ENCODE peak calls at places on chromosomes 5 and 9, in ten cellular contexts. One of them, this sample, is unnamed.

GRCh38 chr5:28473531-28474107 is 1435.2 kb upstream of the CDH9 start:
- DNase-seq in A549: no peak
- DNase-seq in heart left ventricle: no peak
- DNase-seq in transverse colon: no peak
- DNase-seq in body of pancreas: no peak
- DNase-seq in tibial nerve: no peak
- DNase-seq in endothelial cell of umbilical vein: peak
- DNase-seq in HepG2: peak
- DNase-seq in ovary: no peak
- DNase-seq in GM12878: no peak
- DNase-seq in this sample: no peak

GRCh38 chr9:98241357-98242104 is 13.9 kb downstream of the TBC1D2 start:
- DNase-seq in tibial nerve: no peak
- DNase-seq in endothelial cell of umbilical vein: no peak
- DNase-seq in body of pancreas: no peak
- DNase-seq in transverse colon: no peak
- DNase-seq in ovary: no peak
- DNase-seq in heart left ventricle: no peak
- DNase-seq in GM12878: no peak
- DNase-seq in A549: no peak
- DNase-seq in HepG2: no peak
- DNase-seq in this sample: no peak

GRCh38 chr9:13002740-13003139 is 227.9 kb downstream of the LURAP1L start:
- DNase-seq in ovary: no peak
- DNase-seq in HepG2: no peak
- DNase-seq in A549: no peak
- DNase-seq in endothelial cell of umbilical vein: no peak
- DNase-seq in GM12878: no peak
- DNase-seq in body of pancreas: no peak
- DNase-seq in transverse colon: no peak
- DNase-seq in heart left ventricle: peak
- DNase-seq in tibial nerve: no peak
- DNase-seq in this sample: no peak

GRCh38 chr9:133825555-133826198 is 87.5 kb upstream of the SARDH start:
- DNase-seq in ovary: no peak
- DNase-seq in tibial nerve: no peak
- DNase-seq in HepG2: no peak
- DNase-seq in endothelial cell of umbilical vein: no peak
- DNase-seq in GM12878: no peak
- DNase-seq in transverse colon: no peak
- DNase-seq in heart left ventricle: no peak
- DNase-seq in A549: no peak
- DNase-seq in body of pancreas: no peak
- DNase-seq in this sample: no peak

GRCh38 chr5:6941635-6942034 is 228.4 kb downstream of the TENT4A start:
- DNase-seq in heart left ventricle: no peak
- DNase-seq in body of pancreas: no peak
- DNase-seq in GM12878: no peak
- DNase-seq in transverse colon: no peak
- DNase-seq in ovary: no peak
- DNase-seq in HepG2: no peak
- DNase-seq in A549: no peak
- DNase-seq in endothelial cell of umbilical vein: no peak
- DNase-seq in tibial nerve: no peak
- DNase-seq in this sample: no peak

GRCh38 chr9:114170792-114171461 is 15.6 kb downstream of the COL27A1 start:
- DNase-seq in ovary: no peak
- DNase-seq in body of pancreas: no peak
- DNase-seq in tibial nerve: no peak
- DNase-seq in endothelial cell of umbilical vein: no peak
- DNase-seq in transverse colon: no peak
- DNase-seq in A549: no peak
- DNase-seq in heart left ventricle: peak
- DNase-seq in HepG2: no peak
- DNase-seq in GM12878: no peak
- DNase-seq in this sample: no peak

GRCh38 chr9:98121096-98121495 is 2.1 kb upstream of the TRIM14 start:
- DNase-seq in ovary: no peak
- DNase-seq in heart left ventricle: no peak
- DNase-seq in endothelial cell of umbilical vein: peak
- DNase-seq in A549: no peak
- DNase-seq in transverse colon: peak
- DNase-seq in body of pancreas: no peak
- DNase-seq in GM12878: no peak
- DNase-seq in HepG2: no peak
- DNase-seq in tibial nerve: no peak
- DNase-seq in this sample: no peak

GRCh38 chr5:125412051-125412560 is 665.7 kb upstream of the ZNF608 start:
- DNase-seq in body of pancreas: no peak
- DNase-seq in A549: no peak
- DNase-seq in heart left ventricle: peak
- DNase-seq in tibial nerve: no peak
- DNase-seq in endothelial cell of umbilical vein: peak
- DNase-seq in transverse colon: peak
- DNase-seq in ovary: no peak
- DNase-seq in HepG2: no peak
- DNase-seq in GM12878: peak
- DNase-seq in this sample: peak

GRCh38 chr9:34665109-34665380 is 2.6 kb upstream of the CCL27 start:
- DNase-seq in heart left ventricle: no peak
- DNase-seq in body of pancreas: no peak
- DNase-seq in HepG2: no peak
- DNase-seq in GM12878: no peak
- DNase-seq in transverse colon: no peak
- DNase-seq in tibial nerve: no peak
- DNase-seq in endothelial cell of umbilical vein: no peak
- DNase-seq in ovary: no peak
- DNase-seq in A549: no peak
- DNase-seq in this sample: no peak

GRCh38 chr9:34662544-34663295 is at the start of gene CCL27:
- DNase-seq in ovary: no peak
- DNase-seq in HepG2: no peak
- DNase-seq in endothelial cell of umbilical vein: no peak
- DNase-seq in body of pancreas: no peak
- DNase-seq in GM12878: no peak
- DNase-seq in A549: no peak
- DNase-seq in tibial nerve: no peak
- DNase-seq in transverse colon: no peak
- DNase-seq in heart left ventricle: no peak
- DNase-seq in this sample: no peak

GRCh38 chr9:34664281-34665108 is 2.0 kb upstream of the CCL27 start:
- DNase-seq in body of pancreas: peak
- DNase-seq in ovary: peak
- DNase-seq in heart left ventricle: peak
- DNase-seq in A549: peak
- DNase-seq in HepG2: peak
- DNase-seq in transverse colon: peak
- DNase-seq in GM12878: no peak
- DNase-seq in endothelial cell of umbilical vein: peak
- DNase-seq in tibial nerve: peak
- DNase-seq in this sample: peak

GRCh38 chr9:34663296-34663590 is 786 bp upstream of the CCL27 start:
- DNase-seq in HepG2: no peak
- DNase-seq in endothelial cell of umbilical vein: no peak
- DNase-seq in transverse colon: no peak
- DNase-seq in A549: no peak
- DNase-seq in heart left ventricle: no peak
- DNase-seq in body of pancreas: no peak
- DNase-seq in tibial nerve: no peak
- DNase-seq in GM12878: no peak
- DNase-seq in ovary: no peak
- DNase-seq in this sample: no peak

DNA sequence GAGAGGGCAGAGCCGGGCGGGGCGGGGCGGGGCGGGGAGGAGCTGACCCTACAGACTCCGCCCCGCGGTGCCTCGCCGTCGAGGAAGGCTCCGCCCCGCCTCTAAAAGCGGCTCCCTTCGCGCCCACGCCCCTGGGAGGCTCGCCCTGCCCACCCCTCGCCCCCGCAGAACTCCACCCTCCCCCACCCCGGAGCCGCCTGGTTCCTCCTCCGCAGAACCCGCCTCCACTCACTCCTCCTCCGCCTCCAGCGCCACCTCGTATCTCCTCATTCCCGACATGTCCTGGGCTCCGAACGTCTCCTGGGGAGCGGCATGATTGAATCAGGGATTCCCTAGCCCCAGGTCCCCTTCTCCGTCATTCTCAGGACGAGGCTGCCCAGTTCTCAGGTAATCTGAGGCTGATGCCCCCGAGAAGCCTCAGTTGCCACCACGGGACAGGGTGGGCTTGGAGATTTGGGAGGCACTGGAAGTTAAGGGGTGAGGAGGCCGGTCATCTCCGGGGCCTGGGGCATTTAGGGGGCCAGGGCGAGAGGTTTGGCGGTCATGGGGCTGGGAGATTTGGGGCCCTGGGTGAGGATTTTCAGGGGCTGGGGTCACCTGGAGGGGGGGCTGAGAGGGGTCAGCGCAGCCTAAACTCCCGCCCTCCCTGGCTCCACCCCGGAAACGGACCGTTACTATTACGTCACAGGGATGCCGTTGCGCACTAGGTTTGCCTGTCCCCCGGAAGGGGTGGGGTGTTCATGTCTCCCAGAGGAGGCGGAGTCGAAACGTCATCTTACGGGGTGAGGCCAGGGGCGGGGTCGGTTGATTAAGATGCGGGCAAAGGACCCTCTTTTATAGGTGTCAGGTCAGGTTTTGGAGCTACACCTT is 3.2 kb upstream of the CCL27 start:
- DNase-seq in body of pancreas: peak
- DNase-seq in heart left ventricle: peak
- DNase-seq in tibial nerve: peak
- DNase-seq in GM12878: no peak
- DNase-seq in A549: peak
- DNase-seq in HepG2: peak
- DNase-seq in ovary: peak
- DNase-seq in transverse colon: peak
- DNase-seq in endothelial cell of umbilical vein: peak
- DNase-seq in this sample: peak
- TF ChIP-seq POLR2A in body of pancreas: peak
- TF ChIP-seq POLR2A in heart left ventricle: peak
- TF ChIP-seq POLR2A in tibial nerve: peak
- TF ChIP-seq POLR2A in GM12878: peak
- TF ChIP-seq POLR2A in A549: peak
- TF ChIP-seq POLR2A in HepG2: no peak
- TF ChIP-seq POLR2A in ovary: peak
- TF ChIP-seq POLR2A in transverse colon: peak
- TF ChIP-seq POLR2A in endothelial cell of umbilical vein: peak
- TF ChIP-seq POLR2A in this sample: peak

DNA sequence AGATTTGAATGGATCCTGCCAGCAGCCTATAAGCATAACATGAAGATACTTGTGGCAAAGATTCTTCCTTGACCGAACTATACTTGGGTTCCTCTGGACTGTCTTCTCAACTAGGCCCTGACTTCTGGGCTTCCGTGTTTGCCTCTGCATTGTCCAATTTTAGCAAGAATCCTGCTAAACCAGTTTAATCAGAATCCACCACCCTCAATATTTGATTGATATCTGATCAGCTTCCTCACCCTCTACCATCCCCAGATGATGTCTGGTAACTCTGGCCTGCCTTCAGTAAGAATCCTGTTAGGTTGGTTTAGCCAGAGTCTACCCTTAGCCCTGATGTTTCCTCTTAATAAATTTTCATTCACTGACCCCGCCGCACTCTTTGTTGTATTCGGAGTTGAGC is 54.4 kb upstream of the GALNT10 start:
- DNase-seq in tibial nerve: no peak
- DNase-seq in GM12878: no peak
- DNase-seq in HepG2: no peak
- DNase-seq in ovary: no peak
- DNase-seq in A549: no peak
- DNase-seq in heart left ventricle: no peak
- DNase-seq in body of pancreas: no peak
- DNase-seq in transverse colon: no peak
- DNase-seq in endothelial cell of umbilical vein: no peak
- DNase-seq in this sample: no peak
- H3K4me3 ChIP-seq in tibial nerve: no peak
- H3K4me3 ChIP-seq in GM12878: no peak
- H3K4me3 ChIP-seq in HepG2: no peak
- H3K4me3 ChIP-seq in ovary: no peak
- H3K4me3 ChIP-seq in A549: no peak
- H3K4me3 ChIP-seq in heart left ventricle: no peak
- H3K4me3 ChIP-seq in body of pancreas: no peak
- H3K4me3 ChIP-seq in transverse colon: no peak
- H3K4me3 ChIP-seq in endothelial cell of umbilical vein: no peak
- H3K4me3 ChIP-seq in this sample: no peak

GRCh38 chr9:94030318-94031179 is 53.7 kb upstream of the PTPDC1 start:
- DNase-seq in transverse colon: peak
- DNase-seq in GM12878: peak
- DNase-seq in ovary: peak
- DNase-seq in HepG2: peak
- DNase-seq in endothelial cell of umbilical vein: peak
- DNase-seq in A549: peak
- DNase-seq in body of pancreas: peak
- DNase-seq in tibial nerve: peak
- DNase-seq in heart left ventricle: peak
- DNase-seq in this sample: peak

GRCh38 chr9:94031380-94031779 is 52.9 kb upstream of the PTPDC1 start:
- DNase-seq in tibial nerve: no peak
- DNase-seq in endothelial cell of umbilical vein: no peak
- DNase-seq in ovary: no peak
- DNase-seq in transverse colon: no peak
- DNase-seq in HepG2: no peak
- DNase-seq in heart left ventricle: no peak
- DNase-seq in A549: no peak
- DNase-seq in body of pancreas: no peak
- DNase-seq in GM12878: no peak
- DNase-seq in this sample: no peak

GRCh38 chr9:94031946-94032345 is 52.3 kb upstream of the PTPDC1 start:
- DNase-seq in heart left ventricle: no peak
- DNase-seq in endothelial cell of umbilical vein: no peak
- DNase-seq in A549: no peak
- DNase-seq in tibial nerve: no peak
- DNase-seq in GM12878: no peak
- DNase-seq in ovary: no peak
- DNase-seq in body of pancreas: no peak
- DNase-seq in transverse colon: no peak
- DNase-seq in HepG2: no peak
- DNase-seq in this sample: no peak

GRCh38 chr9:94034511-94034910 is 49.8 kb upstream of the PTPDC1 start:
- DNase-seq in transverse colon: no peak
- DNase-seq in ovary: no peak
- DNase-seq in endothelial cell of umbilical vein: no peak
- DNase-seq in heart left ventricle: no peak
- DNase-seq in body of pancreas: no peak
- DNase-seq in tibial nerve: no peak
- DNase-seq in GM12878: no peak
- DNase-seq in A549: no peak
- DNase-seq in HepG2: no peak
- DNase-seq in this sample: no peak

GRCh38 chr9:94033383-94033782 is 50.9 kb upstream of the PTPDC1 start:
- DNase-seq in A549: no peak
- DNase-seq in GM12878: no peak
- DNase-seq in endothelial cell of umbilical vein: no peak
- DNase-seq in HepG2: no peak
- DNase-seq in transverse colon: no peak
- DNase-seq in ovary: no peak
- DNase-seq in heart left ventricle: no peak
- DNase-seq in tibial nerve: no peak
- DNase-seq in body of pancreas: no peak
- DNase-seq in this sample: no peak
- H3K27ac ChIP-seq in A549: no peak
- H3K27ac ChIP-seq in GM12878: no peak
- H3K27ac ChIP-seq in endothelial cell of umbilical vein: no peak
- H3K27ac ChIP-seq in HepG2: no peak
- H3K27ac ChIP-seq in transverse colon: no peak
- H3K27ac ChIP-seq in ovary: no peak
- H3K27ac ChIP-seq in heart left ventricle: no peak
- H3K27ac ChIP-seq in tibial nerve: no peak
- H3K27ac ChIP-seq in body of pancreas: no peak
- H3K27ac ChIP-seq in this sample: no peak

DNA sequence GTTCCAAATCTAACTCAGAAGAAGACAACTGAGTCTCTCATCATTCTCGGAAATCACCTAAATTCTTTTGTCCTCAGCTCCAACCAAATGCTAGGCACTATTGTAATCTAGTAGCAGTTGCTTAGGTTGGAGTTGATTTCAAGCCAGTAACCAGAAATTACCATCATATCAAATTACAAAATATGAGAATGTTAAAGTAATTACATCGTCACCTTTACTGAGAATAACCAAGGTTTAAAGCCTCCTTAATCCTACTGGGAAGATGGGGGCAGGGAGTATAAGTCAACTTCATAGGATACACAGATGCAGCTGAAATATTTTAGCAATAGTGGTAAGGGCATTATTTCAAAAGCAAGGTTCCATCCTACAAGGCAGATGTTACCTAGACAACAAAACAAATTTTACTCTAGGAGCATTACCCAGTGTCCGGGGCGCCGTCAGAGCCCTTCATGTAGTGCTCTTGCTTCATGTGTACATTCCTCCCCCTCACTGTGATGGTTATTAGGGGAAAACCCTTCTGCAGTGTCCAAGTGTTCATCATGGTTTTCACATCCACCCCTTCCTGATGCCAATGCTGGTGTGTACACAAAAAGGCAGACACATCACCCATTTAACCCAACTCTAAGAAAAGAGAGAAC is 19.5 kb downstream of the ERAP1 start:
- DNase-seq in ovary: no peak
- DNase-seq in GM12878: no peak
- DNase-seq in HepG2: no peak
- DNase-seq in transverse colon: no peak
- DNase-seq in body of pancreas: no peak
- DNase-seq in A549: no peak
- DNase-seq in tibial nerve: no peak
- DNase-seq in endothelial cell of umbilical vein: no peak
- DNase-seq in heart left ventricle: no peak
- DNase-seq in this sample: no peak
- TF ChIP-seq POLR2A in ovary: no peak
- TF ChIP-seq POLR2A in GM12878: no peak
- TF ChIP-seq POLR2A in HepG2: no peak
- TF ChIP-seq POLR2A in transverse colon: no peak
- TF ChIP-seq POLR2A in body of pancreas: no peak
- TF ChIP-seq POLR2A in A549: no peak
- TF ChIP-seq POLR2A in tibial nerve: no peak
- TF ChIP-seq POLR2A in endothelial cell of umbilical vein: no peak
- TF ChIP-seq POLR2A in heart left ventricle: no peak
- TF ChIP-seq POLR2A in this sample: no peak